ENCODE peak calls at places on chromosome 21, in four cellular contexts. One of them, this sample, is unnamed. For H3K9me3, the result is how much of the 10 kb centered on the place peaks cover.

GRCh38 chr21:39634507-39634906 is 21.8 kb downstream of the B3GALT5 start:
- DNase-seq in neural progenitor cell: no peak
- DNase-seq in IMR-90: no peak
- DNase-seq in H9: no peak
- DNase-seq in this sample: no peak

GRCh38 chr21:34722684-34723300 is 54.0 kb downstream of the CLIC6 start:
- DNase-seq in neural progenitor cell: peak
- DNase-seq in IMR-90: no peak
- DNase-seq in H9: peak
- DNase-seq in this sample: peak

GRCh38 chr21:25878334-25878733 is 143.6 kb downstream of the GABPA start:
- DNase-seq in neural progenitor cell: no peak
- DNase-seq in IMR-90: peak
- DNase-seq in H9: no peak
- DNase-seq in this sample: no peak

GRCh38 chr21:17802568-17802967 is 16.6 kb downstream of the C21orf91 start:
- DNase-seq in neural progenitor cell: no peak
- DNase-seq in IMR-90: peak
- DNase-seq in H9: no peak
- DNase-seq in this sample: no peak

GRCh38 chr21:15138475-15138874 is 73.7 kb upstream of the NRIP1 start:
- DNase-seq in neural progenitor cell: peak
- DNase-seq in IMR-90: no peak
- DNase-seq in H9: no peak
- DNase-seq in this sample: no peak

GRCh38 chr21:21897275-21897883 is 899.2 kb downstream of the NCAM2 start:
- DNase-seq in neural progenitor cell: no peak
- DNase-seq in IMR-90: no peak
- DNase-seq in H9: no peak
- DNase-seq in this sample: no peak

GRCh38 chr21:15732290-15732995 is 2.7 kb downstream of the USP25 start:
- DNase-seq in neural progenitor cell: no peak
- DNase-seq in IMR-90: peak
- DNase-seq in H9: no peak
- DNase-seq in this sample: no peak

GRCh38 chr21:26958792-26959191 is 8.1 kb downstream of the ADAMTS5 start:
- DNase-seq in neural progenitor cell: no peak
- DNase-seq in IMR-90: no peak
- DNase-seq in H9: no peak
- DNase-seq in this sample: no peak

GRCh38 chr21:46545363-46545762 is 59.5 kb downstream of the S100B start:
- DNase-seq in neural progenitor cell: no peak
- DNase-seq in IMR-90: peak
- DNase-seq in H9: no peak
- DNase-seq in this sample: no peak

GRCh38 chr21:37783016-37783415 is 133.2 kb downstream of the KCNJ6 start:
- DNase-seq in neural progenitor cell: no peak
- DNase-seq in IMR-90: peak
- DNase-seq in H9: no peak
- DNase-seq in this sample: peak

GRCh38 chr21:16071082-16071481 is 341.3 kb downstream of the USP25 start:
- DNase-seq in neural progenitor cell: no peak
- DNase-seq in IMR-90: no peak
- DNase-seq in H9: no peak
- DNase-seq in this sample: no peak

GRCh38 chr21:14850394-14850793 is 214.4 kb downstream of the NRIP1 start:
- DNase-seq in neural progenitor cell: no peak
- DNase-seq in IMR-90: peak
- DNase-seq in H9: no peak
- DNase-seq in this sample: no peak

GRCh38 chr21:43864313-43864805 is 664 bp upstream of the AGPAT3 start:
- DNase-seq in neural progenitor cell: peak
- DNase-seq in IMR-90: peak
- DNase-seq in H9: peak
- DNase-seq in this sample: peak

GRCh38 chr21:16932314-16932713 is 580.5 kb upstream of the CXADR start:
- DNase-seq in neural progenitor cell: no peak
- DNase-seq in IMR-90: no peak
- DNase-seq in H9: no peak
- DNase-seq in this sample: no peak

GRCh38 chr21:46500224-46500861 is 41.7 kb downstream of the DIP2A start:
- DNase-seq in neural progenitor cell: no peak
- DNase-seq in IMR-90: peak
- DNase-seq in H9: no peak
- DNase-seq in this sample: no peak

GRCh38 chr21:25396135-25396711 is 211.1 kb downstream of the MRPL39 start:
- DNase-seq in neural progenitor cell: no peak
- DNase-seq in IMR-90: no peak
- DNase-seq in H9: no peak
- DNase-seq in this sample: no peak

GRCh38 chr21:15140321-15141019 is 75.7 kb upstream of the NRIP1 start:
- DNase-seq in neural progenitor cell: no peak
- DNase-seq in IMR-90: no peak
- DNase-seq in H9: no peak
- DNase-seq in this sample: peak

GRCh38 chr21:33848252-33848953 is 67.2 kb downstream of the ATP5PO start:
- DNase-seq in neural progenitor cell: no peak
- DNase-seq in IMR-90: no peak
- DNase-seq in H9: no peak
- DNase-seq in this sample: no peak

GRCh38 chr21:38434913-38435533 is 63.3 kb downstream of the ERG start:
- DNase-seq in neural progenitor cell: no peak
- DNase-seq in IMR-90: peak
- DNase-seq in H9: no peak
- DNase-seq in this sample: no peak

GRCh38 chr21:33286600-33287456 is 20.7 kb downstream of the IL10RB start:
- DNase-seq in neural progenitor cell: no peak
- DNase-seq in IMR-90: peak
- DNase-seq in H9: no peak
- DNase-seq in this sample: no peak

GRCh38 chr21:38229260-38229877 is 27.4 kb upstream of the KCNJ15 start:
- DNase-seq in neural progenitor cell: peak
- DNase-seq in IMR-90: no peak
- DNase-seq in H9: no peak
- DNase-seq in this sample: peak

GRCh38 chr21:32516729-32517649 is 68.3 kb downstream of the TCP10L start:
- DNase-seq in neural progenitor cell: no peak
- DNase-seq in IMR-90: peak
- DNase-seq in H9: no peak
- DNase-seq in this sample: no peak

GRCh38 chr21:38323721-38324591 is 67.2 kb downstream of the KCNJ15 start:
- DNase-seq in neural progenitor cell: peak
- DNase-seq in IMR-90: peak
- DNase-seq in H9: peak
- DNase-seq in this sample: peak

GRCh38 chr21:21751286-21751685 is 753.1 kb downstream of the NCAM2 start:
- DNase-seq in neural progenitor cell: no peak
- DNase-seq in IMR-90: no peak
- DNase-seq in H9: no peak
- DNase-seq in this sample: no peak

GRCh38 chr21:37788503-37788902 is 127.8 kb downstream of the KCNJ6 start:
- DNase-seq in neural progenitor cell: no peak
- DNase-seq in IMR-90: no peak
- DNase-seq in H9: no peak
- DNase-seq in this sample: no peak

GRCh38 chr21:45875881-45876280 is 105.7 kb upstream of the COL6A1 start:
- DNase-seq in neural progenitor cell: no peak
- DNase-seq in IMR-90: no peak
- DNase-seq in H9: no peak
- DNase-seq in this sample: no peak

GRCh38 chr21:29717659-29718058 is 222.1 kb downstream of the GRIK1 start:
- DNase-seq in neural progenitor cell: no peak
- DNase-seq in IMR-90: no peak
- DNase-seq in H9: no peak
- DNase-seq in this sample: no peak

GRCh38 chr21:38938343-38938742 is 132.6 kb downstream of the ETS2 start:
- DNase-seq in neural progenitor cell: peak
- DNase-seq in IMR-90: peak
- DNase-seq in H9: no peak
- DNase-seq in this sample: peak

GRCh38 chr21:45876381-45877159 is 105.0 kb upstream of the COL6A1 start:
- DNase-seq in neural progenitor cell: peak
- DNase-seq in IMR-90: no peak
- DNase-seq in H9: no peak
- DNase-seq in this sample: no peak

GRCh38 chr21:21406918-21407317 is 408.7 kb downstream of the NCAM2 start:
- DNase-seq in neural progenitor cell: no peak
- DNase-seq in IMR-90: no peak
- DNase-seq in H9: no peak
- DNase-seq in this sample: no peak

GRCh38 chr21:32359719-32360260 is 33.0 kb downstream of the URB1 start:
- DNase-seq in neural progenitor cell: no peak
- DNase-seq in IMR-90: no peak
- DNase-seq in H9: no peak
- DNase-seq in this sample: no peak

GRCh38 chr21:21029159-21029558 is 30.9 kb downstream of the NCAM2 start:
- DNase-seq in neural progenitor cell: no peak
- DNase-seq in IMR-90: no peak
- DNase-seq in H9: no peak
- DNase-seq in this sample: no peak

GRCh38 chr21:32256873-32257620 is 21.8 kb downstream of the MIS18A start:
- DNase-seq in neural progenitor cell: no peak
- DNase-seq in IMR-90: peak
- DNase-seq in H9: no peak
- DNase-seq in this sample: peak

DNA sequence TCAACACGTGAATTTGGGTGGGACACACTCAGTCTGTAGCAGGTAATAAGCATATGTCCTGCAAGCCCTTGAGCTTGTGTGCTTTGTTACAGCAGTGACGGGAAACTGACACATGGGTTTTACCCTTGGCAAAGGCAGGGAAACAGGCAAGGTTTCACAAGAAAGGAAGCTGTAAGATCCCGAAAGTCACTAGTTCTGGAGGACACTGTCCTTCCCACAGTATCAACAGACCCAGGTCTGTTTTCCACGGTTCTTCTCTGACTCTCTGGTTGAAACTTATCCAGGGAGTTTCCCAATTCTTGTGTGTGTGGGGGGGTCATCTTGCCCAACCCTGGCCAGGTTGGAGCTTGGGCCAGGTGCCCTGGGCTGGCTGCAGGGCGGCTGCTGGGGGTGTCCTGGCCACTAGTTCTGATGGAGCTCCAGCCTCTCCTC is 29.3 kb upstream of the ZBTB21 start:
- DNase-seq in neural progenitor cell: no peak
- DNase-seq in IMR-90: peak
- DNase-seq in H9: no peak
- DNase-seq in this sample: no peak
- H3K9ac ChIP-seq in neural progenitor cell: no peak
- H3K9ac ChIP-seq in IMR-90: peak
- H3K9ac ChIP-seq in H9: no peak
- H3K9ac ChIP-seq in this sample: no peak

DNA sequence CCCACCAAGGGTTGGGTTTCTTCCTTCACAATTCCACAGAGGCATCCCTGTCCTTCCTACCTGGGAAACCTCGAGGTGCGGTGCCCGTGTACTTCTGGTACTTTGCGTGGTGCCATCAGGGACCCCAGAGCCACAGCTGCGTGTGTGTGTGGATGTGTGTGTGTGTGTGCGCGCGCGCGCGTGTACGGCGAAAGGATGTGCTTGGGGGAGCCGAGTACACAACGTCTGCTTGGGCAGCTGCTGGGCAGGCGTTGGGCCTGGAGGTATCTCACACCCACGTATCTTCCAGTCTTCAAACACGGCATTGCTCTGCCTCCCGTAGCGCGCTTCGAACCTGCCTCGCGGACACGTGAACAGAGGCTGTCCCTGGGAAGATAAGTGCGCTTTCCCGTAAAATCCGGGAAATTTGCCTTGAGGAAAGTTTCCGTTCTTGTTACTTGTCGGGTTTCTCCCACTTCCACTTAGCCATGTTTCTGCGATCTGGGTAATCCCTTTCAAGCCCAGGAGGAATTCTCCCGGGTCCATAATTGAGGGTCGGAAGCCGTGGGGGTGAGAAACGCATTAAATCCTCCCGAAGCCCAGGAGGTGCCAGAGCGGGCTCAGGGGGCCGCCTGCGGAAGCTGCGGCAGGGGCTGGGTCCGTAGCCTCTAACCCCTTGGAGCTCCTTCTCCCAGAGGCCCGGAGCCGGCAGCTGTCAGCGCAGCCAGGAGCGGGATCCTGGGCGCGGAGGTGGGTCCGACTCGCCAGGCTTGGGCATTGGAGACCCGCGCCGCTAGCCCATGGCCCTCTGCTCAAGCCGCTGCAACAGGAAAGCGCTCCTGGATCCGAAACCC is 2.1 kb upstream of the SIM2 start:
- DNase-seq in neural progenitor cell: peak
- DNase-seq in IMR-90: peak
- DNase-seq in H9: peak
- DNase-seq in this sample: peak
- H3K9me3 ChIP-seq in neural progenitor cell: under half
- H3K9me3 ChIP-seq in IMR-90: under half
- H3K9me3 ChIP-seq in H9: under half
- H3K9me3 ChIP-seq in this sample: under half

DNA sequence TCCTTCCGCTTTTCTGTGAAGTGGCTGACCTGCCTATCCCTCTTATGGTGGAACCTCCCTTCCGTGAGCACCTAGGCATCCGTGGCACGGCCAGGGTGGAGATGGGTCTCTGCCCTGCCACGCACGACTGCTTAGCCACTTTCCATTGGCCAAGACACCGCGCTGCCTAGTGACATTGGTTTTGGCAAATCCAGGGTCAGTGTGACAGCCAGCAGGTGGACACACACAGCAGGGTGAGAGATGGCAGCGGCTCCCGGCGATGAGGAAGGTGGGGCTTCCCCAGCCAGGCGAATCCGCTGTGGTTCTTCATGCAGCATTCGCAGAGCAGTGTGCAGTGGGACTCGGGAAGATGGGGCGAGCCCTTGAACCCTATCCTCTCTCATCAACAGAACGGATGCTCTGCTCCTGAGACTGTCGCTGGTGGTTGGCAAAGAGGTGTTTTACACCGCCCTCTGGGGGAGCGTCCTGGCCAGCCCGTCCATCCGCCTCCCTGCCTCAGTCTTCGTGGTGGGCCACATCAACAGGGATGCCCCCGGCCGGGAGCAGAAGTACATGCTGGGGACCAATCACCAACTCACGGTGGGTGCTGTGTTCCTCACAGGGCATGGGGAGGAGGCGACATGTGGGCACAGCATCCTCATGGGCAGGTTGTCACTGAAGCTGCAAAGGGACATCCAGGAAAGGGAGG is 51.8 kb downstream of the DOP1B start:
- DNase-seq in neural progenitor cell: no peak
- DNase-seq in IMR-90: no peak
- DNase-seq in H9: no peak
- DNase-seq in this sample: peak
- H3K9ac ChIP-seq in neural progenitor cell: no peak
- H3K9ac ChIP-seq in IMR-90: no peak
- H3K9ac ChIP-seq in H9: no peak
- H3K9ac ChIP-seq in this sample: no peak

GRCh38 chr21:19239696-19240095 is 836.1 kb upstream of the TMPRSS15 start:
- DNase-seq in neural progenitor cell: no peak
- DNase-seq in IMR-90: no peak
- DNase-seq in H9: no peak
- DNase-seq in this sample: no peak
- H3K9me3 ChIP-seq in neural progenitor cell: under half
- H3K9me3 ChIP-seq in IMR-90: under half
- H3K9me3 ChIP-seq in H9: under half
- H3K9me3 ChIP-seq in this sample: under half

GRCh38 chr21:44865561-44866280 is 7.8 kb downstream of the PTTG1IP start:
- DNase-seq in neural progenitor cell: no peak
- DNase-seq in IMR-90: no peak
- DNase-seq in H9: no peak
- DNase-seq in this sample: no peak
- H3K9ac ChIP-seq in neural progenitor cell: no peak
- H3K9ac ChIP-seq in IMR-90: no peak
- H3K9ac ChIP-seq in H9: no peak
- H3K9ac ChIP-seq in this sample: no peak